ENCODE peak calls at places on chromosome 11, in seven cellular contexts. Y, O, A, P, C, R and K are unnamed samples.

GRCh38 chr11:33291004-33291777 is 34.0 kb downstream of the HIPK3 start:
- DNase-seq in Y (peak; percentile 25), O (peak; percentile 43), A (peak; percentile 28), P (peak; percentile 79), C (no peak), R (no peak), K (peak; percentile 57)

GRCh38 chr11:10319691-10320090 is 14.8 kb downstream of the ADM start:
- DNase-seq in Y (no peak), O (no peak), A (no peak), P (no peak), C (no peak), R (no peak), K (no peak)

GRCh38 chr11:41289408-41289807 is 170.0 kb downstream of the LRRC4C start:
- DNase-seq in Y (no peak), O (no peak), A (no peak), P (peak; percentile 73), C (no peak), R (no peak), K (no peak)

GRCh38 chr11:94924074-94925031 is 49.0 kb downstream of the CWC15 start:
- DNase-seq in Y (no peak), O (no peak), A (no peak), P (no peak), C (no peak), R (no peak), K (no peak)

GRCh38 chr11:86947541-86947940 is 7.7 kb downstream of the FZD4 start:
- DNase-seq in Y (no peak), O (no peak), A (peak; percentile 44), P (no peak), C (no peak), R (no peak), K (peak; percentile 42)

GRCh38 chr11:27414644-27415043 is 51.6 kb upstream of the CCDC34 start:
- DNase-seq in Y (no peak), O (no peak), A (no peak), P (no peak), C (no peak), R (no peak), K (no peak)

GRCh38 chr11:132056689-132057088 is 686.3 kb downstream of the NTM start:
- DNase-seq in Y (no peak), O (no peak), A (peak; percentile 72), P (no peak), C (peak; percentile 81), R (no peak), K (peak; percentile 84)

GRCh38 chr11:48063424-48063978 is 83.1 kb downstream of the PTPRJ start:
- DNase-seq in Y (peak; percentile 43), O (peak; percentile 78), A (peak; percentile 93), P (no peak), C (peak; percentile 66), R (no peak), K (peak; percentile 99)

GRCh38 chr11:10436224-10436623 is 18.8 kb upstream of the AMPD3 start:
- DNase-seq in Y (no peak), O (no peak), A (no peak), P (no peak), C (no peak), R (no peak), K (no peak)

GRCh38 chr11:69398529-69399492 is 82.7 kb upstream of the LINC01488 start:
- DNase-seq in Y (no peak), O (no peak), A (no peak), P (no peak), C (no peak), R (peak; percentile 90), K (no peak)

GRCh38 chr11:24574461-24574860 is 77.6 kb downstream of the LUZP2 start:
- DNase-seq in Y (no peak), O (no peak), A (peak; percentile 52), P (no peak), C (no peak), R (no peak), K (peak; percentile 59)

GRCh38 chr11:78364128-78364751 is 53.4 kb downstream of the GAB2 start:
- DNase-seq in Y (no peak), O (no peak), A (no peak), P (no peak), C (no peak), R (no peak), K (no peak)

GRCh38 chr11:73402834-73403185 is 26.6 kb downstream of the RELT start:
- DNase-seq in Y (no peak), O (no peak), A (peak; percentile 29), P (peak; percentile 43), C (no peak), R (peak; percentile 28), K (no peak)

GRCh38 chr11:122670131-122670530 is 14.6 kb downstream of the UBASH3B start:
- DNase-seq in Y (no peak), O (no peak), A (no peak), P (no peak), C (no peak), R (no peak), K (no peak)

GRCh38 chr11:82937554-82937953 is 36.0 kb downstream of the DDIAS start:
- DNase-seq in Y (no peak), O (no peak), A (no peak), P (no peak), C (no peak), R (no peak), K (no peak)

GRCh38 chr11:78499971-78500370 is 74.7 kb downstream of the NARS2 start:
- DNase-seq in Y (no peak), O (no peak), A (peak; percentile 5), P (no peak), C (no peak), R (peak; percentile 9), K (peak; percentile 25)

GRCh38 chr11:115207916-115208315 is 296.3 kb downstream of the CADM1 start:
- DNase-seq in Y (no peak), O (no peak), A (no peak), P (no peak), C (no peak), R (no peak), K (no peak)

GRCh38 chr11:9922806-9923205 is 258.9 kb downstream of the SWAP70 start:
- DNase-seq in Y (no peak), O (no peak), A (peak; percentile 56), P (no peak), C (no peak), R (peak; percentile 7), K (no peak)

GRCh38 chr11:5620606-5621521 is 3.9 kb upstream of the TRIM34 start:
- DNase-seq in Y (no peak), O (peak; percentile 91), A (peak; percentile 82), P (no peak), C (no peak), R (peak; percentile 94), K (peak; percentile 92)

GRCh38 chr11:130740819-130741218 is 175.5 kb downstream of the SNX19 start:
- DNase-seq in Y (no peak), O (no peak), A (peak; percentile 30), P (no peak), C (no peak), R (no peak), K (peak; percentile 30)

GRCh38 chr11:111335596-111335995 is 37.2 kb downstream of the POU2AF3 start:
- DNase-seq in Y (no peak), O (no peak), A (no peak), P (no peak), C (no peak), R (no peak), K (no peak)

GRCh38 chr11:72040497-72041363 is 39.6 kb downstream of the NUMA1 start:
- DNase-seq in Y (peak; percentile 97), O (peak; percentile 88), A (peak; percentile 97), P (peak; percentile 75), C (peak; percentile 96), R (peak; percentile 92), K (peak; percentile 97)

GRCh38 chr11:72038491-72038890 is 39.8 kb downstream of the IL18BP start:
- DNase-seq in Y (peak; percentile 83), O (no peak), A (peak; percentile 75), P (no peak), C (peak; percentile 81), R (peak; percentile 17), K (peak; percentile 81)

GRCh38 chr11:72039108-72039850 is 40.6 kb downstream of the IL18BP start:
- DNase-seq in Y (peak; percentile 34), O (no peak), A (no peak), P (no peak), C (no peak), R (no peak), K (peak; percentile 65)

GRCh38 chr11:72037554-72038311 is 39.0 kb downstream of the IL18BP start:
- DNase-seq in Y (no peak), O (no peak), A (no peak), P (no peak), C (no peak), R (peak; percentile 63), K (peak; percentile 47)

DNA sequence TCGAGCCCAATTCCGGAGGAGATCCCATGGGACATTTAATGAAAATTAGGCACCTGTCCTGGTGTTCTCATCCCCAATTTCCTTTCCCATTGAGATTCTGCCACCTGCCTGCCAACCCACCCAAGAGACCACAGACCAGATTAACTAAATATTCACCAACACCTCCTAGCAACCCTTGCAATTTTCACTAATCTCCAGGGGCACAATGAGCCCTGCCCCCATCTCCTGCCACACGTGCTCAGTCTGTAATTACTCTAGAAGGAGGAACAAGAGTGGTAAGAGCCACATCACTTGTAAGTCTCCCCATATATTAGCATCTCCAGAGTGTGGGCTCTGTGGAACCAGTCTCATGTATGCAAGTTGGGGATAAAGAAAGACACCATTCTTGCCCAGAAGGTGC is 38.0 kb downstream of the IL18BP start:
- DNase-seq in Y (no peak), O (no peak), A (no peak), P (no peak), C (no peak), R (no peak), K (no peak)
- H3K4me3 ChIP-seq in Y (no peak overlapping the region), O (no peak overlapping the region), A (no peak overlapping the region), P (no peak overlapping the region), C (no peak overlapping the region), R (no peak overlapping the region), K (no peak overlapping the region)

DNA sequence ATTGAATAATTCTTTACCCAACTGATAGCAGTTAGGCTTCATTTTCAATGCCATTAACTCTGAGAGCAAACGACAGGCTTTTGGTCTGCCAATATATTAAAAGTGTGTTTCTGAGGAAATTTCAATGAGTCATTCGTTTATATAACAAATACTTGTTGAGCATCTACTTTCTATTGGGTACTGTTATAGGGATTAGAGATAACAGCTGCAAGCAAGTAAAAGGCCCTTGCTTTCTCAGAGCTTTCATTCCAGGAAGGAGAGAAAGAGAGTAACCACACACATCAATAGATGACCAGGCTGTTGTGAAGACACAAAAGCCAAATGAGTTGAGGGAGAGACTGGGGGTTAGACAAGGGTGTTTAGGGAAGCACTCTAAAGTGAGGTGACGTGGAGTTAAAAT is 35.7 kb downstream of the CD44 start:
- DNase-seq in Y (no peak), O (no peak), A (peak; percentile 72), P (no peak), C (no peak), R (no peak), K (peak; percentile 84)
- H3K4me3 ChIP-seq in Y (no peak overlapping the region), O (no peak overlapping the region), A (no peak overlapping the region), P (no peak overlapping the region), C (no peak overlapping the region), R (no peak overlapping the region), K (no peak overlapping the region)

DNA sequence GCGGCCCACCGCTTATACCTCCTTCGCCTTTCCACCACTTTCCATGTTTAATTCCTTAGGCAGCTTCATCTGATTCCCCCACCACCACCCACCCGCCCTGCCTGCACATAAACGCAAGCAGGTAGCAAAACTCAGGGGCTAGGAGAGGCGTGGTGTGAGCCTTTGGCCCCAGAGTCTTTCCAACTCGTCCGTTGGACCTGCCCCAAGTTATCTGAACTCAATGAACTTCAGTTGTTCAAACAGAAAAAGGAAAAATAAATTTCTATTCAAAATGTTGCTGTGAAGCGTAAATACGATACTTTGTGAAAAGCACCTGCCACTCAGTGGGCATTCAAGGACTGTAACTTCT is 818 bp upstream of the CDON start:
- DNase-seq in Y (no peak), O (no peak), A (no peak), P (no peak), C (no peak), R (no peak), K (no peak)
- H3K4me3 ChIP-seq in Y (peak overlapping the region; percentile 53), O (peak overlapping the region; percentile 87), A (peak overlapping the region; percentile 29), P (peak overlapping the region; percentile 8), C (peak overlapping the region; percentile 50), R (peak overlapping the region; percentile 25), K (peak overlapping the region; percentile 44)

GRCh38 chr11:614091-614582 is 1.6 kb downstream of the IRF7 start:
- DNase-seq in Y (no peak), O (no peak), A (no peak), P (no peak), C (no peak), R (no peak), K (no peak)
- H3K4me3 ChIP-seq in Y (no peak overlapping the region), O (no peak overlapping the region), A (no peak overlapping the region), P (peak overlapping the region; percentile 69), C (no peak overlapping the region), R (no peak overlapping the region), K (no peak overlapping the region)